ENCODE peak calls at places on chromosomes 1 and 21, in seven cellular contexts. L, H, I, D, J, U and X are unnamed samples.

GRCh38 chr1:37152491-37152890 is 118.2 kb upstream of the GRIK3 start:
- DNase-seq in L (no peak), H (no peak), I (no peak), D (no peak), J (no peak), U (no peak), X (no peak)

GRCh38 chr1:113809651-113810602 is 2.3 kb downstream of the RSBN1 start:
- DNase-seq in L (no peak), H (no peak), I (peak), D (no peak), J (no peak), U (peak), X (no peak)

GRCh38 chr1:117110774-117111173 is 10.8 kb downstream of the TRIM45 start:
- DNase-seq in L (no peak), H (no peak), I (no peak), D (no peak), J (no peak), U (no peak), X (no peak)

GRCh38 chr1:226046240-226046639 is 16.3 kb upstream of the H3-3A start:
- DNase-seq in L (no peak), H (no peak), I (peak), D (no peak), J (no peak), U (peak), X (no peak)

GRCh38 chr1:23960291-23960718 is 677 bp downstream of the PNRC2 start:
- DNase-seq in L (no peak), H (no peak), I (no peak), D (no peak), J (no peak), U (no peak), X (no peak)

GRCh38 chr1:36175137-36176095 is 19.5 kb downstream of the MAP7D1 start:
- DNase-seq in L (no peak), H (no peak), I (no peak), D (peak), J (no peak), U (peak), X (no peak)

GRCh38 chr21:33334824-33335223 is 10.1 kb downstream of the IFNAR1 start:
- DNase-seq in L (no peak), H (no peak), I (no peak), D (no peak), J (no peak), U (no peak), X (no peak)

GRCh38 chr21:44594406-44594916 is 2.2 kb upstream of the KRTAP10-6 start:
- DNase-seq in L (no peak), H (no peak), I (no peak), D (no peak), J (no peak), U (no peak), X (no peak)

GRCh38 chr1:11790880-11791715 is 14.7 kb downstream of the MTHFR start:
- DNase-seq in L (no peak), H (no peak), I (peak), D (no peak), J (peak), U (no peak), X (no peak)

GRCh38 chr1:216742625-216743024 is 19.4 kb upstream of the ESRRG start:
- DNase-seq in L (no peak), H (no peak), I (no peak), D (peak), J (no peak), U (peak), X (no peak)

GRCh38 chr1:235998812-235999211 is 66.1 kb downstream of the NID1 start:
- DNase-seq in L (peak), H (no peak), I (no peak), D (no peak), J (no peak), U (no peak), X (peak)

GRCh38 chr1:150578278-150579109 is 916 bp downstream of the MCL1 start:
- DNase-seq in L (no peak), H (no peak), I (peak), D (peak), J (peak), U (peak), X (no peak)

GRCh38 chr1:119946724-119947123 is 50.4 kb upstream of the ADAM30 start:
- DNase-seq in L (no peak), H (no peak), I (no peak), D (no peak), J (no peak), U (no peak), X (no peak)

GRCh38 chr1:6958407-6958806 is 173.2 kb downstream of the CAMTA1 start:
- DNase-seq in L (no peak), H (no peak), I (no peak), D (no peak), J (peak), U (no peak), X (no peak)

GRCh38 chr1:206449566-206449965 is 20.7 kb upstream of the IKBKE start:
- DNase-seq in L (no peak), H (no peak), I (no peak), D (no peak), J (no peak), U (no peak), X (no peak)

GRCh38 chr1:200374569-200375312 is 35.1 kb downstream of the ZNF281 start:
- DNase-seq in L (no peak), H (no peak), I (no peak), D (no peak), J (no peak), U (no peak), X (no peak)